ENCODE peak calls at places on chromosome 5, in seven cellular contexts. T, V, J, L, I, H and S are unnamed samples.

GRCh38 chr5:13994606-13995336 is 50.3 kb upstream of the DNAH5 start:
- DNase-seq in T (no peak), V (no peak), J (no peak), L (no peak), I (no peak), H (no peak), S (no peak)

GRCh38 chr5:85334-85995 is 6.5 kb upstream of the PLEKHG4B start:
- DNase-seq in T (no peak), V (no peak), J (no peak), L (no peak), I (no peak), H (peak), S (no peak)

GRCh38 chr5:72108200-72109050 is 1.1 kb downstream of the MAP1B start:
- DNase-seq in T (peak), V (peak), J (peak), L (peak), I (peak), H (peak), S (no peak)

GRCh38 chr5:158903006-158903405 is 196.7 kb downstream of the EBF1 start:
- DNase-seq in T (no peak), V (no peak), J (no peak), L (no peak), I (no peak), H (no peak), S (no peak)

GRCh38 chr5:173670130-173670591 is 53.7 kb upstream of the BOD1 start:
- DNase-seq in T (peak), V (no peak), J (no peak), L (peak), I (peak), H (no peak), S (peak)

GRCh38 chr5:77389746-77390145 is 102.4 kb downstream of the WDR41 start:
- DNase-seq in T (no peak), V (no peak), J (no peak), L (no peak), I (no peak), H (no peak), S (no peak)

GRCh38 chr5:154761062-154761740 is 6.0 kb downstream of the LARP1 start:
- DNase-seq in T (no peak), V (no peak), J (peak), L (no peak), I (no peak), H (no peak), S (no peak)

GRCh38 chr5:52356311-52356918 is 431.3 kb upstream of the ITGA1 start:
- DNase-seq in T (peak), V (no peak), J (peak), L (no peak), I (peak), H (no peak), S (no peak)

GRCh38 chr5:72307573-72307967 is 12.5 kb downstream of the MRPS27 start:
- DNase-seq in T (no peak), V (no peak), J (no peak), L (no peak), I (no peak), H (no peak), S (no peak)

GRCh38 chr5:2378976-2379375 is 372.5 kb downstream of the IRX2 start:
- DNase-seq in T (no peak), V (no peak), J (no peak), L (no peak), I (no peak), H (no peak), S (no peak)

GRCh38 chr5:32109236-32109635 is 64.9 kb downstream of the GOLPH3 start:
- DNase-seq in T (peak), V (no peak), J (no peak), L (peak), I (peak), H (no peak), S (no peak)

GRCh38 chr5:160938532-160938931 is 86.5 kb upstream of the ATP10B start:
- DNase-seq in T (peak), V (no peak), J (peak), L (no peak), I (no peak), H (no peak), S (no peak)

GRCh38 chr5:53360811-53361210 is 119.6 kb upstream of the FST start:
- DNase-seq in T (peak), V (no peak), J (peak), L (peak), I (peak), H (no peak), S (peak)

GRCh38 chr5:142323480-142324376 is 1.1 kb downstream of the SPRY4 start:
- DNase-seq in T (peak), V (no peak), J (no peak), L (peak), I (peak), H (peak), S (no peak)

GRCh38 chr5:80238778-80239679 is 16.8 kb downstream of the SERINC5 start:
- DNase-seq in T (peak), V (peak), J (no peak), L (peak), I (peak), H (no peak), S (no peak)

GRCh38 chr5:102481044-102481715 is 17.6 kb downstream of the SLCO6A1 start:
- DNase-seq in T (peak), V (no peak), J (no peak), L (peak), I (peak), H (no peak), S (no peak)

GRCh38 chr5:107203231-107203630 is 467.5 kb downstream of the EFNA5 start:
- DNase-seq in T (no peak), V (no peak), J (no peak), L (no peak), I (no peak), H (no peak), S (no peak)

GRCh38 chr5:65802080-65802479 is 80.1 kb downstream of the NLN start:
- DNase-seq in T (no peak), V (no peak), J (no peak), L (no peak), I (no peak), H (peak), S (no peak)

GRCh38 chr5:96254980-96255681 is 177.9 kb downstream of the PCSK1 start:
- DNase-seq in T (peak), V (no peak), J (peak), L (peak), I (peak), H (no peak), S (peak)

GRCh38 chr5:159522841-159523240 is 192.6 kb upstream of the IL12B start:
- DNase-seq in T (no peak), V (no peak), J (no peak), L (no peak), I (no peak), H (no peak), S (no peak)

GRCh38 chr5:151699071-151699901 is 12.6 kb upstream of the SPARC start:
- DNase-seq in T (peak), V (peak), J (peak), L (peak), I (peak), H (peak), S (peak)

GRCh38 chr5:177494356-177495195 is 2.8 kb downstream of the PDLIM7 start:
- DNase-seq in T (peak), V (peak), J (peak), L (peak), I (peak), H (peak), S (no peak)

GRCh38 chr5:159849437-159850191 is 66.7 kb upstream of the ADRA1B start:
- DNase-seq in T (peak), V (no peak), J (peak), L (peak), I (peak), H (no peak), S (peak)

GRCh38 chr5:153469423-153469822 is 21.0 kb upstream of the GRIA1 start:
- DNase-seq in T (no peak), V (no peak), J (no peak), L (no peak), I (no peak), H (no peak), S (no peak)

GRCh38 chr5:179475956-179476355 is 74.4 kb upstream of the RUFY1 start:
- DNase-seq in T (no peak), V (no peak), J (no peak), L (no peak), I (no peak), H (no peak), S (no peak)

GRCh38 chr5:149656576-149657182 is 73.4 kb upstream of the PPARGC1B start:
- DNase-seq in T (peak), V (no peak), J (peak), L (no peak), I (peak), H (no peak), S (no peak)

GRCh38 chr5:16855475-16855874 is 80.6 kb downstream of the MYO10 start:
- DNase-seq in T (peak), V (no peak), J (no peak), L (peak), I (peak), H (no peak), S (no peak)

GRCh38 chr5:132408965-132409364 is 39.5 kb downstream of the SLC22A5 start:
- DNase-seq in T (no peak), V (no peak), J (no peak), L (no peak), I (no peak), H (no peak), S (no peak)

DNA sequence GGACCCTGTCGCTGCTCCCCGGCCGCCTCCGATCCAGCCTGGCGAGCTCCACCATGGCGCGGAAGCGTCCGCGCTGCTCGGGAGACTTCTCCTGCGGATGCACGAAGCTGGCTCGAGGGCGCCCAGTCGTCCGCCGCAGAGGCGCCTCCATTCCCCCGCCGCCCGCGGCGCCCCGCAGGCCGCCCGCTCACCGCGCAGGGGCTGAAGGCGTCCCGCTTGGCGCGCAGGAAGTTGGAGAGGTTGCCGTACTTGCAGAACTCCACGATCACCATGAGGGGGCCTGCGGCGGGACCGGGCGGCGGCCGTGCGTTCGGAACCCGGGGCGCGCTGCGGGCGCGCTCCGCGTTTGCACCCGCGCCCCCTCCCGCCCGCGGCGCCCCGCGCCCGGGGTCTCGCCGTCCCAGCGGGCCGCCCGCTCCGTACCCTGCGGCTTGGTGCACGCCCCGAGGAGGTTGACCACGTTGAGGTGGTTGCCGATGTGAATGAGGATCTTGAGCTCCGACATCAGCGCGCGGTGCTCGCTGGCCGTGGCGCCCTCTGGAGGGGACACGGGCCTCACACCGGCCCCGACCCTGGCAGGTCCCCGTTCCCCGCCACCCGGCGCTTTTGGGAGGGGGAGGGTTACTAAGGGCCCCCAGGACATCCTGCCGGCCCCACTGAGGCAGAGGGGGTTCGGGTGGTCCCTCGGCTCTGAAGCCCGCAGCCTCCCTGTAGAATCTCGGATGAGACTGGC is 27.7 kb upstream of the SCGB3A1 start:
- DNase-seq in T (peak), V (no peak), J (no peak), L (peak), I (peak), H (peak), S (no peak)
- TF ChIP-seq CTCF in T (peak), V (no peak), J (peak), L (no peak), I (peak), H (peak), S (peak)

GRCh38 chr5:124923131-124923530 is 176.7 kb upstream of the ZNF608 start:
- DNase-seq in T (peak), V (no peak), J (no peak), L (peak), I (peak), H (no peak), S (no peak)
- H3K4me3 ChIP-seq in T (no peak), V (no peak), J (no peak), L (no peak), I (no peak), H (no peak), S (no peak)

GRCh38 chr5:34007675-34008600 is at the start of gene AMACR:
- DNase-seq in T (peak), V (peak), J (peak), L (peak), I (peak), H (peak), S (peak)
- TF ChIP-seq CTCF in T (no peak), V (no peak), J (no peak), L (no peak), I (no peak), H (peak), S (peak)

GRCh38 chr5:171386006-171386671 is 1.5 kb upstream of the NPM1 start:
- DNase-seq in T (no peak), V (no peak), J (no peak), L (no peak), I (no peak), H (no peak), S (no peak)
- H3K4me3 ChIP-seq in T (no peak), V (no peak), J (no peak), L (no peak), I (no peak), H (no peak), S (no peak)

GRCh38 chr5:93894471-93895354 is 153.3 kb upstream of the POU5F2 start:
- DNase-seq in T (peak), V (no peak), J (peak), L (no peak), I (peak), H (no peak), S (no peak)
- TF ChIP-seq CTCF in T (peak), V (peak), J (peak), L (peak), I (peak), H (peak), S (peak)

GRCh38 chr5:78508231-78508765 is 140.3 kb downstream of the LHFPL2 start:
- DNase-seq in T (peak), V (no peak), J (no peak), L (peak), I (peak), H (no peak), S (no peak)

GRCh38 chr5:78511116-78511906 is 137.3 kb downstream of the LHFPL2 start:
- DNase-seq in T (no peak), V (no peak), J (no peak), L (no peak), I (no peak), H (no peak), S (no peak)

GRCh38 chr5:78512440-78512839 is 136.1 kb downstream of the LHFPL2 start:
- DNase-seq in T (no peak), V (no peak), J (no peak), L (no peak), I (no peak), H (no peak), S (no peak)

GRCh38 chr5:78509145-78509865 is 139.3 kb downstream of the LHFPL2 start:
- DNase-seq in T (no peak), V (no peak), J (no peak), L (no peak), I (no peak), H (no peak), S (no peak)

DNA sequence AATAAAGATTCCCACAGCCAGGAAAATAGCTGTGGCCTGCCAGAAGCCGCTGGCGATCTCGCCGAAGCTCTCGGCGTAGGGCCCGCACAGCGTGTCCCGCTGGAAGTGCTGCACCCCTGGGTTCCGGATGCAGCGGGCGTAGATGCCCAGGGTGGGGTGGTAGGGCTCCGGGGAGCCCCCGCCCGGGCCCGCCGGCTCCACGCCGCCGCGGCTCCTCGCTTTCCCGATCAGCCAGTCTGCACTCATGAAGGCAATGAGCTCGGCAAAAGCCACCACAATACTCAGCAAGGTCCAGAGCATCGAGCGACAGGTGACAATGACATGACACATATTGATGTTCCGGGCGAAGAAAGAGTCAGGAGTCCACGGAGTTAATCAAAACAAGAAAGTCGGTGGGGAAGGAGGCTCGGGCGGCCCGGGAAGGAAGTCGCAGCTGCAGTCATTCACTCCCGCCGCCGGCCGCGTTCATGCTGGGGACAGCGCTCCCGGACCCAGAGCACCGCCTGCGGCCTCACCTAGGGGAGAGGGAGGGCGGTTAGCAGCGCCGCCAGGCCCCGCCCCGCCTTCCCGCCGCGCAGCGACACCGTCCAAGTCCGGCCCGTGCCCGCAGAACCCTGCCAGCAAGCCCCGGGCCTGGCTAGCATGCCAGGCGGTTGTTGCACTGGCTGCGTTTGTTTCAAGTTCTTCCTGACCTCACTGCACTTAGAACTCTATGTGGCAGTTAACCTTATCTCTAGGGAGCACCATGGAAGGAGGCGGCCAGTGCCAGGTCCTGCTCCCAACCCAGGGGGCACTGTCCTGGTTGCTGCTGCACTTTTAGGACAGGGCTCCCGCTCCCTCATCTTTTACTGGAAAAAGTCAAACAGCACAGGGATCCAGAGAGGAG is 138.4 kb downstream of the LHFPL2 start:
- DNase-seq in T (peak), V (peak), J (no peak), L (no peak), I (peak), H (peak), S (no peak)
- H3K4me3 ChIP-seq in T (peak), V (peak), J (peak), L (peak), I (peak), H (peak), S (no peak)

GRCh38 chr5:136275601-136276000 is 82.6 kb upstream of the SMIM32 start:
- DNase-seq in T (no peak), V (no peak), J (no peak), L (no peak), I (no peak), H (no peak), S (no peak)
- TF ChIP-seq CTCF in T (no peak), V (no peak), J (no peak), L (no peak), I (no peak), H (no peak), S (no peak)